ENCODE peak calls at places on chromosomes 2 and 18, in nine cellular contexts. O is HT-29; W is GM12865; T is breast epithelium; Q is GM23248; I is NCI-H146; P is sciatic nerve; C is stimulated activated CD8-positive, alpha-beta memory T cell treated with anti-CD3 and anti-CD28 coated beads, Interleukin-15, amount 100 ng/mL, for 48 hours; R is psoas muscle. V is an unnamed sample.

GRCh38 chr2:202140522-202141292 is 67.7 kb downstream of the KIAA2012 start:
- DNase-seq in O (no peak), W (no peak), T (no peak), Q (peak), I (no peak), P (no peak), C (no peak), R (no peak), V (no peak)

GRCh38 chr2:29706171-29706690 is 215.2 kb downstream of the ALK start:
- DNase-seq in O (no peak), W (no peak), T (no peak), Q (no peak), I (no peak), P (no peak), C (no peak), R (no peak), V (no peak)

GRCh38 chr2:135317375-135317774 is 213.6 kb downstream of the ZRANB3 start:
- DNase-seq in O (no peak), W (no peak), T (no peak), Q (no peak), I (peak), P (no peak), C (no peak), R (no peak), V (no peak)

GRCh38 chr2:194301946-194302345 is 1355.1 kb upstream of the SLC39A10 start:
- DNase-seq in O (no peak), W (no peak), T (no peak), Q (no peak), I (no peak), P (no peak), C (no peak), R (no peak), V (no peak)

GRCh38 chr2:235836416-235837042 is 331.7 kb downstream of the GBX2 start:
- DNase-seq in O (peak), W (no peak), T (no peak), Q (no peak), I (no peak), P (no peak), C (no peak), R (no peak), V (no peak)

GRCh38 chr18:24987933-24988840 is 363.8 kb downstream of the ZNF521 start:
- DNase-seq in O (no peak), W (no peak), T (peak), Q (peak), I (no peak), P (no peak), C (no peak), R (peak), V (no peak)

GRCh38 chr2:64645014-64645418 is 8.7 kb downstream of the SERTAD2 start:
- DNase-seq in O (peak), W (peak), T (no peak), Q (peak), I (peak), P (no peak), C (no peak), R (no peak), V (peak)

GRCh38 chr18:54112356-54112755 is 112.1 kb downstream of the MBD2 start:
- DNase-seq in O (no peak), W (no peak), T (no peak), Q (peak), I (no peak), P (no peak), C (no peak), R (no peak), V (no peak)

GRCh38 chr2:128228894-128229293 is 89.8 kb downstream of the HS6ST1 start:
- DNase-seq in O (peak), W (no peak), T (no peak), Q (peak), I (peak), P (no peak), C (no peak), R (no peak), V (no peak)

GRCh38 chr2:24822049-24822706 is 29.0 kb downstream of the CENPO start:
- DNase-seq in O (no peak), W (no peak), T (no peak), Q (no peak), I (peak), P (peak), C (no peak), R (no peak), V (peak)

GRCh38 chr2:127859712-127860085 is 1.7 kb upstream of the POLR2D start:
- DNase-seq in O (peak), W (peak), T (peak), Q (no peak), I (peak), P (no peak), C (peak), R (no peak), V (peak)

GRCh38 chr2:173872714-173873113 is 92.5 kb downstream of the SP3 start:
- DNase-seq in O (peak), W (no peak), T (no peak), Q (no peak), I (no peak), P (no peak), C (no peak), R (no peak), V (no peak)

GRCh38 chr2:27798948-27799645 is 27.6 kb downstream of the MRPL33 start:
- DNase-seq in O (peak), W (no peak), T (peak), Q (peak), I (no peak), P (no peak), C (no peak), R (peak), V (no peak)

GRCh38 chr2:202423139-202423538 is 47.0 kb downstream of the BMPR2 start:
- DNase-seq in O (no peak), W (no peak), T (no peak), Q (no peak), I (no peak), P (no peak), C (no peak), R (no peak), V (no peak)

GRCh38 chr2:161136696-161137324 is 23.4 kb upstream of the TANK start:
- DNase-seq in O (peak), W (peak), T (no peak), Q (no peak), I (no peak), P (no peak), C (no peak), R (no peak), V (no peak)

GRCh38 chr2:150548527-150548926 is 61.1 kb upstream of the RND3 start:
- DNase-seq in O (peak), W (peak), T (no peak), Q (peak), I (no peak), P (no peak), C (no peak), R (no peak), V (no peak)

GRCh38 chr2:195548198-195548940 is 108.7 kb upstream of the SLC39A10 start:
- DNase-seq in O (no peak), W (no peak), T (no peak), Q (no peak), I (no peak), P (no peak), C (no peak), R (no peak), V (no peak)

GRCh38 chr2:16746329-16746728 is 80.7 kb upstream of the CYRIA start:
- DNase-seq in O (no peak), W (no peak), T (no peak), Q (no peak), I (no peak), P (no peak), C (no peak), R (no peak), V (no peak)

GRCh38 chr2:1605102-1605501 is 139.2 kb downstream of the PXDN start:
- DNase-seq in O (no peak), W (no peak), T (no peak), Q (peak), I (no peak), P (no peak), C (no peak), R (peak), V (no peak)

GRCh38 chr2:118860506-118860905 is 13.1 kb upstream of the EN1 start:
- DNase-seq in O (no peak), W (no peak), T (no peak), Q (no peak), I (no peak), P (no peak), C (no peak), R (no peak), V (no peak)

GRCh38 chr2:188042412-188042811 is 249.3 kb upstream of the GULP1 start:
- DNase-seq in O (peak), W (no peak), T (no peak), Q (peak), I (no peak), P (no peak), C (no peak), R (no peak), V (no peak)